ENCODE peak calls at places on chromosome 12, in four cellular contexts. H is HFF-Myc, B is astrocyte of the cerebellum, E is GM20000. C is an unnamed sample.
A peak's percentile ranks its signal among the peaks of the same experiment; 100 is the strongest.

GRCh38 chr12:49888461-49889151 is 15.1 kb downstream of the FAIM2 start:
- DNase-seq in H (no peak), B (no peak), E (no peak), C (no peak)

GRCh38 chr12:12510141-12510540 is 52.5 kb downstream of the DUSP16 start:
- DNase-seq in H (no peak), B (no peak), E (no peak), C (no peak)

GRCh38 chr12:114858388-114859146 is 174.6 kb upstream of the TBX3 start:
- DNase-seq in H (no peak), B (no peak), E (no peak), C (no peak)

GRCh38 chr12:33180921-33181320 is 258.7 kb downstream of the SYT10 start:
- DNase-seq in H (no peak), B (no peak), E (no peak), C (no peak)

GRCh38 chr12:47616440-47616839 is 89.4 kb downstream of the RPAP3 start:
- DNase-seq in H (no peak), B (no peak), E (no peak), C (no peak)

GRCh38 chr12:121930862-121931261 is 12.5 kb downstream of the CFAP251 start:
- DNase-seq in H (no peak), B (no peak), E (no peak), C (no peak)

GRCh38 chr12:6949063-6949594 is 2.0 kb upstream of the PTPN6 start:
- DNase-seq in H (no peak), B (no peak), E (no peak), C (no peak)

GRCh38 chr12:63917864-63918742 is 73.6 kb downstream of the SRGAP1 start:
- DNase-seq in H (peak; percentile 89), B (peak; percentile 46), E (no peak), C (peak; percentile 94)

GRCh38 chr12:116338064-116338872 is 60.8 kb upstream of the MED13L start:
- DNase-seq in H (no peak), B (no peak), E (no peak), C (no peak)

GRCh38 chr12:3797649-3798048 is 44.7 kb upstream of the CRACR2A start:
- DNase-seq in H (no peak), B (no peak), E (no peak), C (no peak)

GRCh38 chr12:43112101-43112661 is 439.8 kb downstream of the ADAMTS20 start:
- DNase-seq in H (no peak), B (no peak), E (no peak), C (no peak)

GRCh38 chr12:64392221-64392620 is 1.7 kb upstream of the C12orf56 start:
- DNase-seq in H (no peak), B (no peak), E (peak; percentile 72), C (no peak)

GRCh38 chr12:96989916-96990315 is 82.9 kb downstream of the NEDD1 start:
- DNase-seq in H (no peak), B (no peak), E (no peak), C (no peak)

GRCh38 chr12:132544173-132544468 is 54.2 kb downstream of the FBRSL1 start:
- DNase-seq in H (no peak), B (no peak), E (no peak), C (no peak)
- TF ChIP-seq CTCF in H (no peak), B (no peak), E (no peak), C (no peak)

DNA sequence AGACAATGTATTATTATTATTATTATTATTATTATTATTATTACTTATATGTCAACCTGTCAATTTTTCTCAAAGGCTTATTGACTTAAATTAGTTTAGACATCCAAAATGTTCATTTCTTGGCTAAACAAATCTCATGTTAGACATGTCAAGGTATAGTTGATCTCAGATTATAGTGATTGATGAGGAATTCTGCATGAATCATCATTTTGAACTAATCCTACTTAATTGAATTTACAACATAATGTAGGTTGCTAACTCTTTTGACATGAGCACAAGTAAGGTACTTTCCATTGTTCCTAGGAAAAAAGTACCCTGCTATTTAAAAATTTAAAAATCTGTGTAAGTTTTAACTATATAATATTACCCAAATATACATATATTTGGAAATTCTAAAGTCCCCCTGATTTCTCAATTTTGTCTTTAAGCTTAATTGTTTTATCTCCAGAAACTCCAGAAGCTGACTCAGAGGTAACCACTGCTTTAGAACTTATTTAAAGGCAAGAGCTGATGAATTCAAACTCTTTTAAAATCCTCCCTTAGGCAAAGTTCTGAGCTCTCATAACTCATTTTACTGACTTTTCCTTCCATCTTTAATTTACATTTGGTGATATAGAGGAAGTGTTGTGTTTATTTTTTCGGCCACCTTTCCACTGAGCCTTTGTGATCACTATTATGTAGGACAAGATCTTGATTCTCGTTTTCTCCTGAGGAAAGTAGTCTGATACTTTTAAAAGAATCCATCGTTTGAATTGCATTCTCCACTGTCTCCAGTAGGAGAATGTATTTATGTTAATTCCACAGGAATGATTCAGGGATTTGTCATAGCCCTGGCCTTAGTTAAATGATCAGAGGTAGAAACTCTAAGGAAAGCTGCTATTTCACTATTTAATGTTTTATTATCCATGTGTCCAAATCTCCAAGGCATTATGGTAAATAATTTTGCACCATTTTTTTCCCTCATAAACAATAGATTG is 1304.5 kb downstream of the AACS start:
- DNase-seq in H (no peak), B (peak; percentile 66), E (no peak), C (peak; percentile 27)
- TF ChIP-seq CTCF in H (no peak), B (peak; percentile 44), E (no peak), C (peak; percentile 45)

GRCh38 chr12:67068204-67068731 is 200.9 kb upstream of the CAND1 start:
- DNase-seq in H (no peak), B (no peak), E (no peak), C (no peak)
- TF ChIP-seq CTCF in H (no peak), B (peak; percentile 37), E (no peak), C (no peak)

GRCh38 chr12:98955284-98955683 is 310.2 kb downstream of the APAF1 start:
- DNase-seq in H (no peak), B (no peak), E (peak; percentile 28), C (no peak)
- TF ChIP-seq CTCF in H (peak; percentile 9), B (peak; percentile 48), E (peak; percentile 53), C (no peak)

DNA sequence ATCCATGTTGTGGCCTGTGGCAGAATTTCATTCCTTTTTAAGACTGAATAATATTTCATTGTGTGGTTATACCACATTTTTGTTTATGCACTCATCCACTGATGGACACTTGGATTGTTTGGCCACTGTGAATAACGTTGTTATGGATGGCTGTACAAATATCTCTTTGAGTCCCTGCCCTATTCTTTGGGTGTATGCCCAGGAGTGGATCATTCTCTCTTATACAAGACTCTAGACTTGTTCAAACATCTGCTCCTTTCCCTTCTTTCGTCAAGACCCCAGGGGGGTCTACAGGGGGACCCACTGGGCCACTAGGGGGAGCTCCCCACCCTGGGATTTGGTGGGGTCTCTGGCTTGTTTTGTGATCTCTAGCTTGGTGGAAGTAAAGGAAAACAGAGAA is 77.4 kb downstream of the FBXL14 start:
- DNase-seq in H (no peak), B (peak; percentile 81), E (no peak), C (peak; percentile 62)
- TF ChIP-seq CTCF in H (peak; percentile 54), B (peak; percentile 80), E (peak; percentile 69), C (peak; percentile 46)

GRCh38 chr12:54701940-54702592 is 53.9 kb upstream of the DCD start:
- DNase-seq in H (no peak), B (peak; percentile 24), E (peak; percentile 40), C (peak; percentile 5)
- TF ChIP-seq CTCF in H (peak; percentile 43), B (peak; percentile 56), E (peak; percentile 36), C (peak; percentile 56)

GRCh38 chr12:53474077-53474476 is 22.2 kb downstream of the PCBP2 start:
- DNase-seq in H (no peak), B (no peak), E (no peak), C (no peak)
- TF ChIP-seq CTCF in H (no peak), B (no peak), E (no peak), C (no peak)

GRCh38 chr12:124398578-124399227 is 103.8 kb downstream of the RFLNA start:
- DNase-seq in H (no peak), B (no peak), E (no peak), C (no peak)
- TF ChIP-seq CTCF in H (no peak), B (peak; percentile 27), E (no peak), C (no peak)

GRCh38 chr12:645563-646071 is 17.6 kb downstream of the NINJ2 start:
- DNase-seq in H (no peak), B (no peak), E (no peak), C (no peak)

GRCh38 chr12:647713-648085 is 15.5 kb downstream of the NINJ2 start:
- DNase-seq in H (no peak), B (no peak), E (no peak), C (no peak)

GRCh38 chr12:646303-647038 is 16.8 kb downstream of the NINJ2 start:
- DNase-seq in H (no peak), B (no peak), E (no peak), C (no peak)

GRCh38 chr12:647039-647712 is 16.1 kb downstream of the NINJ2 start:
- DNase-seq in H (no peak), B (no peak), E (no peak), C (no peak)

GRCh38 chr12:650983-651382 is 12.3 kb downstream of the NINJ2 start:
- DNase-seq in H (no peak), B (no peak), E (no peak), C (no peak)
- TF ChIP-seq CTCF in H (no peak), B (no peak), E (no peak), C (no peak)

C was measured in AG09319.